ENCODE peak calls at places on chromosome 14, in six cellular contexts. L, Y, N, P, V and K are unnamed samples. For H3K27me3, the result is how much of the 10 kb centered on the place peaks cover.

GRCh38 chr14:78586681-78587080 is 416.5 kb downstream of the NRXN3 start:
- DNase-seq in V (no peak), P (no peak), L (no peak), N (no peak), Y (no peak), K (no peak)

GRCh38 chr14:72810201-72810600 is 83.7 kb downstream of the DPF3 start:
- DNase-seq in V (no peak), L (no peak), N (peak), P (no peak), Y (no peak), K (no peak)

GRCh38 chr14:67251573-67252226 is 10.5 kb downstream of the PALS1 start:
- DNase-seq in Y (no peak), P (no peak), L (no peak), V (no peak), N (no peak), K (no peak)

GRCh38 chr14:95386536-95386935 is 66.8 kb upstream of the CLMN start:
- DNase-seq in N (no peak), P (no peak), Y (no peak), V (peak), L (no peak), K (no peak)

GRCh38 chr14:51638071-51638944 is 13.4 kb upstream of the FRMD6 start:
- DNase-seq in Y (no peak), P (peak), N (no peak), L (no peak), V (peak), K (no peak)

GRCh38 chr14:68548194-68549056 is 244.4 kb downstream of the ZFP36L1 start:
- DNase-seq in Y (no peak), N (no peak), P (peak), V (peak), L (peak), K (no peak)

GRCh38 chr14:52992236-52992635 is 41.4 kb upstream of the FERMT2 start:
- DNase-seq in Y (no peak), P (no peak), V (no peak), L (no peak), N (no peak), K (no peak)

GRCh38 chr14:23409966-23410635 is 2.0 kb upstream of the MYH6 start:
- DNase-seq in Y (no peak), P (no peak), L (no peak), N (no peak), V (no peak), K (no peak)

GRCh38 chr14:100709252-100709955 is 17.3 kb upstream of the DLK1 start:
- DNase-seq in P (no peak), N (no peak), L (no peak), V (no peak), Y (no peak), K (no peak)

GRCh38 chr14:54325766-54326165 is 71.0 kb upstream of the CDKN3 start:
- DNase-seq in V (no peak), P (no peak), N (no peak), Y (no peak), L (no peak), K (no peak)

GRCh38 chr14:40164083-40164482 is 731.9 kb upstream of the FBXO33 start:
- DNase-seq in N (no peak), P (no peak), V (no peak), L (no peak), Y (no peak), K (no peak)

GRCh38 chr14:70640938-70641547 is 673 bp upstream of the TTC9 start:
- DNase-seq in L (no peak), N (peak), Y (no peak), V (no peak), P (peak), K (peak)

GRCh38 chr14:81366259-81366658 is 33.9 kb downstream of the STON2 start:
- DNase-seq in P (no peak), V (no peak), L (no peak), Y (no peak), N (no peak), K (no peak)

GRCh38 chr14:40983604-40984003 is 623.1 kb upstream of the LRFN5 start:
- DNase-seq in L (no peak), Y (no peak), N (no peak), P (no peak), V (no peak), K (no peak)

GRCh38 chr14:69580009-69580577 is 5.4 kb upstream of the CCDC177 start:
- DNase-seq in Y (no peak), N (no peak), P (no peak), L (no peak), V (no peak), K (no peak)

GRCh38 chr14:33754264-33754663 is 196.6 kb downstream of the EGLN3 start:
- DNase-seq in Y (no peak), N (no peak), P (no peak), L (no peak), V (no peak), K (no peak)

GRCh38 chr14:74582910-74583581 is 29.0 kb downstream of the LTBP2 start:
- DNase-seq in V (peak), Y (no peak), L (no peak), N (no peak), P (peak), K (no peak)
- H3K27ac ChIP-seq in V (peak), Y (peak), L (no peak), N (no peak), P (peak), K (no peak)

GRCh38 chr14:22405201-22405600 is 183.8 kb downstream of the DAD1 start:
- DNase-seq in P (no peak), N (no peak), V (no peak), Y (no peak), L (no peak), K (no peak)
- H3K27me3 ChIP-seq in P (under half), N (under half), V (under half), Y (under half), L (under half), K (under half)

DNA sequence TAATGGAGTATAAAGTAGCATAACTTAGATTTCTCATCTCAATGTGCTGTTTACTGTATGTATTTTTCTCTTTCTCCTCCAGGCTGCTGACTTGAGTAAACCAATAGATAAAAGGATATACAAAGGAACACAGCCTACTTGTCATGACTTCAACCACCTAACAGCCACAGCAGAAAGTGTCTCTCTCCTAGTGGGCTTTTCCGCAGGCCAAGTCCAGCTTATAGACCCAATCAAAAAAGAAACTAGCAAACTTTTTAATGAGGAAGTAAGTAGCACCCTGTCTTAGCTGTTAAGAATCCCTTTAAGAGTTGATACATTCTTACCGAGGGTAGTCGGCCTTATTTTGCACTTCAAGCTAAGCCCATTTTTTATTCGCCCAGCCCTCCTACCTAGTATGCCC is 55.2 kb downstream of the WDR20 start:
- DNase-seq in V (no peak), Y (no peak), N (no peak), P (no peak), L (no peak), K (no peak)
- H3K27ac ChIP-seq in V (no peak), Y (no peak), N (no peak), P (no peak), L (no peak), K (no peak)

GRCh38 chr14:104567141-104567956 is 12.2 kb upstream of the C14orf180 start:
- DNase-seq in P (no peak), V (no peak), Y (no peak), N (no peak), L (no peak), K (no peak)
- H3K27me3 ChIP-seq in P (under half), V (half or more), Y (under half), N (under half), L (half or more), K (under half)

DNA sequence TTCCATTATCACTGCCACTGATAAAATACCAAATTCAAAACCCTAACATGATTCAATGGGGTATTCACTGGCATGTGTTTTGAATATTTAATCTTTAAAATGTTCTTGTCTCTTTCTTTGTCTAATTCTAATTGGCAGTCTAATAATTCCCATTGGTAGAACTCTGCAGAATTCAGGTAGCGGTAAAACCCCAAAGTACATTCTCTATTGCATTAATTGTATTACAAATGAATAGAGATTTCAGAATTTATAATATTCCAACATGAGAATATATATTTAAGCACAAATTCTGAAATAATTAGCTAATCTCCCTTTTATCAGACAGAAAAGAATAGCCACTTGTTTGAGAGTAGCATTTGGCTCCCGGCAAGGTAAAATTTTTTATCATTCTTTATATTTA is at the start of gene OR4N5:
- DNase-seq in P (no peak), V (no peak), Y (no peak), N (no peak), L (no peak), K (no peak)
- H3K27ac ChIP-seq in P (no peak), V (no peak), Y (no peak), N (no peak), L (no peak), K (no peak)

DNA sequence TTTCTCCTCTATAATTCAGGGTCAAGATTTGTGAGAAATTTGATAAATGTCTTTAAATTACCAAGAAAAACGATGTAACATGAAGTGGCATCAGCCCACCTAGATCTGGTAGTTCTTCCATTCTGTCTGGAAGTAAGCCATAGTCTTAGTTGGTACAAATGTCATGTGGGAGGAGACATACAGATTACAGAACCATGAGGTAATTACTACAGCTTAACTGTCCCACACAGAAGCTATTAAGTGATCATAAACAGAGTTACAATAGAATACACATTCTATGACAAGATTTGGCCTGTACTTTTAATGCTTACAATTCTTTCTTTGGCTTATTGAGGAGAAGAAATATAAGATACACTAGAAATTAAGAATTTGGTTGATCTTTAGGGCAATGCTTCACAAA is 13.7 kb upstream of the SIX1 start:
- DNase-seq in P (no peak), V (no peak), Y (no peak), N (no peak), L (no peak), K (no peak)
- H3K27me3 ChIP-seq in P (under half), V (under half), Y (under half), N (under half), L (half or more), K (under half)